ENCODE peak calls at places on chromosomes 5 and 9, in ten cellular contexts. A, Z, R, I, O, D, U, H, B and K are unnamed samples.

GRCh38 chr5:133712562-133712961 is 100.2 kb upstream of the FSTL4 start:
- DNase-seq in A (no peak), Z (no peak), R (no peak), I (no peak), O (no peak), D (no peak), U (no peak), H (no peak), B (no peak), K (peak)

GRCh38 chr9:19102181-19102630 is 498 bp downstream of the HAUS6 start:
- DNase-seq in A (peak), Z (no peak), R (peak), I (peak), O (peak), D (no peak), U (no peak), H (no peak), B (no peak), K (peak)

GRCh38 chr9:31639444-31639843 is 745.0 kb upstream of the ACO1 start:
- DNase-seq in A (no peak), Z (no peak), R (no peak), I (no peak), O (no peak), D (no peak), U (no peak), H (no peak), B (no peak), K (no peak)

GRCh38 chr5:40486437-40487270 is 193.1 kb upstream of the PTGER4 start:
- DNase-seq in A (no peak), Z (no peak), R (no peak), I (no peak), O (no peak), D (no peak), U (no peak), H (no peak), B (no peak), K (no peak)

GRCh38 chr5:138366556-138367382 is 14.3 kb downstream of the KDM3B start:
- DNase-seq in A (no peak), Z (no peak), R (no peak), I (no peak), O (no peak), D (no peak), U (no peak), H (no peak), B (no peak), K (no peak)

GRCh38 chr5:115289104-115289503 is 7.3 kb downstream of the CCDC112 start:
- DNase-seq in A (no peak), Z (no peak), R (no peak), I (no peak), O (no peak), D (no peak), U (no peak), H (no peak), B (no peak), K (no peak)

GRCh38 chr5:129107637-129108036 is 13.1 kb downstream of the ISOC1 start:
- DNase-seq in A (no peak), Z (no peak), R (no peak), I (no peak), O (no peak), D (no peak), U (no peak), H (no peak), B (no peak), K (no peak)

GRCh38 chr5:169347786-169348185 is 46.8 kb upstream of the SLIT3 start:
- DNase-seq in A (no peak), Z (no peak), R (no peak), I (no peak), O (no peak), D (no peak), U (no peak), H (no peak), B (no peak), K (no peak)

GRCh38 chr5:143019614-143020515 is 249.7 kb downstream of the ARHGAP26 start:
- DNase-seq in A (no peak), Z (no peak), R (no peak), I (no peak), O (no peak), D (no peak), U (no peak), H (no peak), B (no peak), K (no peak)

GRCh38 chr9:6055213-6055612 is 39.8 kb upstream of the RANBP6 start:
- DNase-seq in A (peak), Z (no peak), R (no peak), I (peak), O (no peak), D (no peak), U (no peak), H (peak), B (peak), K (no peak)

GRCh38 chr9:20990867-20991266 is 40.6 kb downstream of the HACD4 start:
- DNase-seq in A (no peak), Z (no peak), R (no peak), I (no peak), O (peak), D (no peak), U (no peak), H (no peak), B (no peak), K (peak)

GRCh38 chr5:3325811-3326568 is 269.6 kb upstream of the IRX1 start:
- DNase-seq in A (no peak), Z (no peak), R (no peak), I (no peak), O (no peak), D (no peak), U (no peak), H (no peak), B (no peak), K (no peak)

GRCh38 chr5:131389869-131390265 is 126.0 kb downstream of the CDC42SE2 start:
- DNase-seq in A (no peak), Z (no peak), R (no peak), I (no peak), O (no peak), D (no peak), U (no peak), H (no peak), B (no peak), K (no peak)

GRCh38 chr5:175444060-175444904 is at the start of gene DRD1:
- DNase-seq in A (peak), Z (no peak), R (peak), I (peak), O (no peak), D (peak), U (no peak), H (no peak), B (no peak), K (peak)

GRCh38 chr5:1212271-1212670 is 10.9 kb downstream of the SLC6A19 start:
- DNase-seq in A (no peak), Z (no peak), R (peak), I (no peak), O (no peak), D (no peak), U (no peak), H (no peak), B (no peak), K (peak)

GRCh38 chr5:95731571-95732554 is 727 bp downstream of the RHOBTB3 start:
- DNase-seq in A (peak), Z (no peak), R (peak), I (peak), O (peak), D (peak), U (peak), H (no peak), B (no peak), K (peak)

GRCh38 chr9:127637322-127637847 is 25.3 kb downstream of the STXBP1 start:
- DNase-seq in A (peak), Z (no peak), R (no peak), I (peak), O (no peak), D (no peak), U (no peak), H (peak), B (no peak), K (no peak)

GRCh38 chr9:127955294-127956015 is 17.8 kb upstream of the DPM2 start:
- DNase-seq in A (peak), Z (no peak), R (peak), I (no peak), O (peak), D (no peak), U (no peak), H (no peak), B (peak), K (no peak)

GRCh38 chr5:21831145-21831787 is 1021.9 kb downstream of the CDH12 start:
- DNase-seq in A (no peak), Z (no peak), R (no peak), I (no peak), O (no peak), D (no peak), U (no peak), H (no peak), B (no peak), K (no peak)

GRCh38 chr9:123131258-123131657 is 97.8 kb downstream of the GPR21 start:
- DNase-seq in A (no peak), Z (no peak), R (no peak), I (peak), O (no peak), D (no peak), U (no peak), H (peak), B (no peak), K (no peak)

GRCh38 chr5:1887400-1888360 is 5.0 kb upstream of the IRX4 start:
- DNase-seq in A (no peak), Z (no peak), R (peak), I (no peak), O (no peak), D (no peak), U (no peak), H (no peak), B (no peak), K (peak)

GRCh38 chr5:95934207-95934804 is 27.3 kb downstream of the ELL2 start:
- DNase-seq in A (no peak), Z (no peak), R (no peak), I (no peak), O (no peak), D (no peak), U (no peak), H (no peak), B (no peak), K (no peak)

GRCh38 chr5:19125956-19126713 is 861.9 kb downstream of the CDH18 start:
- DNase-seq in A (no peak), Z (no peak), R (no peak), I (no peak), O (no peak), D (no peak), U (no peak), H (no peak), B (no peak), K (no peak)

GRCh38 chr5:39650234-39650816 is 225.5 kb upstream of the DAB2 start:
- DNase-seq in A (no peak), Z (no peak), R (no peak), I (no peak), O (no peak), D (no peak), U (no peak), H (no peak), B (no peak), K (no peak)

GRCh38 chr5:90334746-90335145 is 74.8 kb downstream of the CETN3 start:
- DNase-seq in A (no peak), Z (no peak), R (no peak), I (no peak), O (no peak), D (no peak), U (no peak), H (no peak), B (no peak), K (no peak)

GRCh38 chr9:72592501-72593403 is 71.3 kb downstream of the TMC1 start:
- DNase-seq in A (no peak), Z (no peak), R (no peak), I (peak), O (no peak), D (no peak), U (no peak), H (peak), B (peak), K (no peak)

GRCh38 chr9:93119953-93120845 is 13.9 kb downstream of the NINJ1 start:
- DNase-seq in A (peak), Z (peak), R (peak), I (peak), O (peak), D (no peak), U (peak), H (peak), B (no peak), K (peak)

GRCh38 chr9:87771251-87772006 is 45.5 kb downstream of the CTSL start:
- DNase-seq in A (no peak), Z (no peak), R (no peak), I (no peak), O (no peak), D (no peak), U (no peak), H (no peak), B (no peak), K (no peak)

GRCh38 chr9:86410281-86410680 is 56.1 kb upstream of the TUT7 start:
- DNase-seq in A (no peak), Z (no peak), R (no peak), I (no peak), O (no peak), D (no peak), U (no peak), H (no peak), B (no peak), K (no peak)

DNA sequence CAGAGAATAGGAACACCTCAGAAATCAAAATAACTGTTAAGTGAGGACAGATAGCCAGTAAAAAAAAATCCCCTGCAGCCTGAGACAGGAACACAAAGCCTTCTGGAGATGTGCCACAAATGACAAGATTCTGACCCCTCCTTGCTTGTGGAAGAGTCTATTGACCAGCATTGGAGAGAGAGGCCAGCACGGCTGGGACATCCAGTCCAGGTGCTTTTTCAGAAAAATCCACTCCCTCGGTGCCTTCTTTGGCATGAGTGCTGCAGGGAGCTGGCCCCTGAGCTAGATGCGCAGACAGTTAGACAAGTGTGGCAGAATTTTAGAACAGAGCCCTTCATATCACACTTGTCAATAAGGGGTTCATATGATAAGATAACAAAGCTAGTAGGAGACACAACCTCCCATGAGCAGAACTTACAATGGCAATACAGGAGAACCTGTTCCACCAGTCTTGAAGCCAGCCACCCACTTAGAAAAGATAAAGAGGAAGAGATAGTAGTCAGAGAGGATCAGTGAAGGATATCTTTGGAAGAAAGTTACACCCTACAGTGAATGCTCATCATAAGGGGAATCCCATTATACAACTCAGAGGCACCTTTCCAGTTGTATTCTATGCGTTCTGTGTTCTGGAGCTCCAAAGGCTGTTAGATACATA is 298.4 kb downstream of the TLE1 start:
- DNase-seq in A (no peak), Z (no peak), R (no peak), I (peak), O (no peak), D (no peak), U (no peak), H (no peak), B (no peak), K (no peak)
- TF ChIP-seq CTCF in A (no peak), Z (no peak), R (no peak), I (no peak), O (no peak), D (no peak), U (no peak), H (no peak), B (no peak), K (no peak)

DNA sequence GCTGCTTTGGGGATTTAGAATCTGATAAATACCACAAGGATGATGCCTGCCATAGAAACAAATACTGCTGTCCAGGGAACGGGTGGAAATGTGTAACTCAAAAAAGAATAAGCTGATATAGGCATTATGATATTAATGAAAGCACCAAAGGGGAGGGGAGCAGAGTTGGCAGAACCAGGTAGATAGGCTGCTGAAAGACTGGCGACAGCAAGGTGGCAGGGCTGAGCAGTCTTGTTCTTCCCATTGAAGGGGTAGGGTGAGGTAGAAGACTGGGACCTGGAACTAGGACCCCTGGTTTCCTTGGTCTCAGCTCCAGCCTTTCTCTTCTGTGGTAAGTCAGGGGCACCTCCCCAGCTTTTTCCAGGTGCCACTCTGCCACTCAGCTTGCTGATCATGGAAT is 31.4 kb upstream of the TMOD1 start:
- DNase-seq in A (no peak), Z (no peak), R (no peak), I (no peak), O (no peak), D (no peak), U (no peak), H (no peak), B (no peak), K (no peak)
- TF ChIP-seq CTCF in A (no peak), Z (peak), R (no peak), I (peak), O (peak), D (peak), U (peak), H (peak), B (peak), K (no peak)

DNA sequence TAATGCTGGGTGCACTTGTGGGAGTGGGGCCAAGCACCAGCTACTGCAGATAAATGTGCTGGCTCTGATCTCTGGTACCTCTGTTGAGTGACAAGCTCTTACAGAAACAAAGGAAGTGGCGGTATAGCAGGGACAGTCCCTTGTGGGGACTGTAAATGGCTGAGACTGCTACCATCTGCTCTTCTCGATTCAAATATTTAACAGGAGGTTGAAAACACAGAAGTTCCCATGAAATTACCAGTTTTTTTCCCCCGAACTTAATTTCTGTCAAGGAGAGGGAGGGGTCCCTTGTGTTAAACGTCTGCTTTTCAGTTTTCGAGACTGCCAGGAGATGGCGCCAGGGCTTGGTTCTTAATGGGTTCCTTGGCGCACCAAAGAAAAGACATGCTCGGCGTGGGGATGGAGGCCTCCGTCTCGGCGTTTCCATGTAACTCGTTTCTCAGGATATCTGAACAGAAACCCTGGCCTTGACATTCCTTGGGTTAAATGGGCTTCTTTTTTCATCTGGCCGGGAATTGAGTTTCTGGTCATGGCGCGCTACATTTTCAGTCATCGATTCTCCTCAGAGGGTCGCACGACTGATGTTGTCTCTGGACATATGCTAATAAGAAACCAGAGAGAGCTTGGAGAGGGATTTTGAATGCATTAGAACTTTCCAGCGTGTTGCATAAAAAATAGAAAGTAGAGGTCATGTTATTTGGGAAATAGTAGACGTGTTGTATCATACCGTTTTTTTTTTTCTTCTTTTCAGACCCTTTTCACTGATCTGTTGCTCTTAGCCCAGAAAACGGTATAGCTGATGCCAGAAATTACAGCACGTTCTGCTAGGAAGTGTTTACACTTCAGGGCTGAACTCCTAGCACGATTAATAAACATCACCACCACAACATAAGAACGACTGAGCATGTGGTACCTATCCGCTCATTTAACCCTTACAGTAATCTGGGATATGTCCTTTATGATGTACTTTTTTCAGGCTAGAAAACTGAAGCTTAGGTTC is 64.0 kb downstream of the CARTPT start:
- DNase-seq in A (peak), Z (no peak), R (peak), I (peak), O (peak), D (peak), U (peak), H (peak), B (peak), K (peak)
- TF ChIP-seq CTCF in A (peak), Z (peak), R (peak), I (peak), O (peak), D (peak), U (peak), H (peak), B (peak), K (peak)

GRCh38 chr9:81844131-81844567 is 84.1 kb upstream of the SPATA31D4 start:
- DNase-seq in A (no peak), Z (no peak), R (no peak), I (no peak), O (no peak), D (no peak), U (no peak), H (no peak), B (no peak), K (no peak)

GRCh38 chr9:81851340-81851739 is 76.9 kb upstream of the SPATA31D4 start:
- DNase-seq in A (no peak), Z (no peak), R (no peak), I (no peak), O (no peak), D (no peak), U (no peak), H (no peak), B (no peak), K (no peak)

GRCh38 chr9:81849631-81850259 is 78.5 kb upstream of the SPATA31D4 start:
- DNase-seq in A (peak), Z (no peak), R (no peak), I (no peak), O (no peak), D (no peak), U (no peak), H (no peak), B (no peak), K (no peak)

GRCh38 chr9:81847181-81847915 is 80.9 kb upstream of the SPATA31D4 start:
- DNase-seq in A (no peak), Z (no peak), R (no peak), I (no peak), O (no peak), D (no peak), U (no peak), H (no peak), B (no peak), K (no peak)

GRCh38 chr9:81848472-81848871 is 79.8 kb upstream of the SPATA31D4 start:
- DNase-seq in A (no peak), Z (no peak), R (no peak), I (peak), O (no peak), D (no peak), U (no peak), H (peak), B (no peak), K (no peak)
- TF ChIP-seq CTCF in A (peak), Z (peak), R (peak), I (peak), O (peak), D (peak), U (peak), H (peak), B (peak), K (peak)